ENCODE peak calls at places on chromosomes 11 and 22, in four cellular contexts. I is EH; H is activated CD4-positive, CD25-positive, alpha-beta regulatory T cell treated with anti-CD3 and anti-CD28 coated beads, Interleukin-2, amount 50 U/mL, for 72 hours; W is upper lobe of right lung. K is an unnamed sample.

GRCh38 chr11:65431452-65432132 is 9.0 kb downstream of the NEAT1 start:
- DNase-seq in H (peak; percentile 21), I (peak; percentile 60), W (no peak), K (peak; percentile 9)

GRCh38 chr22:45964926-45965564 is 11.9 kb downstream of the WNT7B start:
- DNase-seq in H (no peak), W (no peak), I (no peak), K (no peak)

GRCh38 chr11:76634934-76635333 is 35.6 kb downstream of the LRRC32 start:
- DNase-seq in W (peak; percentile 47), H (no peak), I (no peak), K (no peak)

GRCh38 chr11:68164437-68164836 is 43.2 kb upstream of the CHKA start:
- DNase-seq in W (no peak), I (peak; percentile 42), H (no peak), K (no peak)

GRCh38 chr22:36311386-36312085 is 58.6 kb downstream of the APOL1 start:
- DNase-seq in I (peak; percentile 53), W (no peak), H (no peak), K (no peak)

GRCh38 chr22:36102995-36103394 is 57.6 kb downstream of the APOL3 start:
- DNase-seq in H (no peak), I (no peak), W (no peak), K (no peak)

GRCh38 chr22:44648821-44649566 is 53.0 kb upstream of the PRR5 start:
- DNase-seq in I (peak; percentile 99), H (no peak), W (peak; percentile 46), K (no peak)

GRCh38 chr11:117385471-117385870 is 57.8 kb downstream of the CEP164 start:
- DNase-seq in I (no peak), H (no peak), W (no peak), K (no peak)

GRCh38 chr11:86800076-86800955 is at the start of gene PRSS23:
- DNase-seq in I (peak; percentile 78), H (peak; percentile 35), W (peak; percentile 84), K (peak; percentile 59)

GRCh38 chr11:120500414-120500936 is 11.1 kb upstream of the GRIK4 start:
- DNase-seq in H (no peak), W (no peak), I (peak; percentile 27), K (no peak)

GRCh38 chr11:12060385-12060980 is 49.9 kb upstream of the MICAL2 start:
- DNase-seq in W (no peak), H (no peak), I (no peak), K (no peak)

GRCh38 chr22:39556970-39557811 is 13.4 kb upstream of the CACNA1I start:
- DNase-seq in W (no peak), I (peak; percentile 31), H (no peak), K (peak; percentile 63)

GRCh38 chr22:16932577-16932976 is 75.4 kb downstream of the GAB4 start:
- DNase-seq in W (no peak), H (no peak), I (peak; percentile 0), K (no peak)

GRCh38 chr22:28369849-28370248 is 309.8 kb downstream of the TTC28 start:
- DNase-seq in I (no peak), H (no peak), W (no peak), K (peak; percentile 38)

GRCh38 chr22:19779685-19780268 is 19.2 kb downstream of the TBX1 start:
- DNase-seq in W (no peak), I (peak; percentile 25), H (no peak), K (no peak)

GRCh38 chr11:40149721-40150120 is 1309.7 kb downstream of the LRRC4C start:
- DNase-seq in W (no peak), H (no peak), I (no peak), K (no peak)

GRCh38 chr22:28904211-28904808 is 20.9 kb downstream of the ZNRF3 start:
- DNase-seq in H (no peak), W (no peak), I (peak; percentile 74), K (no peak)

GRCh38 chr11:126322996-126323395 is 19.1 kb downstream of the DCPS start:
- DNase-seq in W (no peak), H (no peak), I (no peak), K (no peak)

GRCh38 chr11:68998390-68998911 is 14.6 kb downstream of the MRGPRF start:
- DNase-seq in H (peak; percentile 24), W (peak; percentile 42), I (peak; percentile 47), K (peak; percentile 17)

GRCh38 chr11:90250970-90251369 is 28.1 kb upstream of the CHORDC1 start:
- DNase-seq in W (no peak), I (no peak), H (no peak), K (no peak)

GRCh38 chr11:93131709-93132108 is 66.1 kb downstream of the SLC36A4 start:
- DNase-seq in I (no peak), W (no peak), H (no peak), K (no peak)